ENCODE peak calls at places on chromosomes 5 and 9, in seven cellular contexts. Q, W, Y, K, T, F and R are unnamed samples. For H3K27me3 and H3K36me3, the result is how much of the 10 kb centered on the place peaks cover.

GRCh38 chr5:132505641-132506040 is 15.1 kb upstream of the IRF1 start:
- DNase-seq in Q (no peak), W (peak), Y (no peak), K (no peak), T (no peak), F (no peak), R (no peak)

GRCh38 chr5:140298183-140298601 is 4.7 kb downstream of the PFDN1 start:
- DNase-seq in Q (no peak), W (no peak), Y (no peak), K (no peak), T (no peak), F (no peak), R (no peak)

GRCh38 chr9:114465906-114466900 is 39.1 kb downstream of the WHRN start:
- DNase-seq in Q (no peak), W (no peak), Y (no peak), K (no peak), T (no peak), F (no peak), R (no peak)

GRCh38 chr5:8895599-8895998 is 650.3 kb downstream of the SEMA5A start:
- DNase-seq in Q (no peak), W (no peak), Y (no peak), K (no peak), T (no peak), F (no peak), R (no peak)

GRCh38 chr9:72980183-72980582 is 27.3 kb upstream of the ALDH1A1 start:
- DNase-seq in Q (no peak), W (no peak), Y (no peak), K (no peak), T (no peak), F (no peak), R (no peak)

GRCh38 chr9:128632486-128632885 is 24.2 kb downstream of the DYNC2I2 start:
- DNase-seq in Q (no peak), W (no peak), Y (no peak), K (no peak), T (no peak), F (no peak), R (no peak)

GRCh38 chr5:98651715-98652114 is 121.7 kb upstream of the RGMB start:
- DNase-seq in Q (no peak), W (no peak), Y (no peak), K (no peak), T (no peak), F (no peak), R (no peak)

GRCh38 chr9:14144215-14144614 is 169.7 kb downstream of the NFIB start:
- DNase-seq in Q (no peak), W (no peak), Y (no peak), K (no peak), T (no peak), F (no peak), R (no peak)

GRCh38 chr9:18890372-18890771 is 142.6 kb downstream of the SAXO1 start:
- DNase-seq in Q (no peak), W (no peak), Y (no peak), K (no peak), T (no peak), F (no peak), R (no peak)

GRCh38 chr9:71647094-71647591 is 121.2 kb downstream of the CEMIP2 start:
- DNase-seq in Q (peak), W (peak), Y (no peak), K (peak), T (no peak), F (peak), R (no peak)

GRCh38 chr9:27280249-27280648 is 16.7 kb downstream of the EQTN start:
- DNase-seq in Q (no peak), W (no peak), Y (no peak), K (no peak), T (no peak), F (no peak), R (no peak)

GRCh38 chr5:74233091-74233490 is 407.4 kb downstream of the ENC1 start:
- DNase-seq in Q (no peak), W (no peak), Y (no peak), K (no peak), T (no peak), F (no peak), R (no peak)

GRCh38 chr5:179184521-179185050 is 124.4 kb downstream of the ZNF354C start:
- DNase-seq in Q (no peak), W (no peak), Y (no peak), K (no peak), T (no peak), F (no peak), R (no peak)

GRCh38 chr9:99076483-99077171 is 28.3 kb upstream of the TGFBR1 start:
- DNase-seq in Q (peak), W (no peak), Y (peak), K (peak), T (no peak), F (no peak), R (no peak)

GRCh38 chr9:129317179-129318011 is 139.3 kb upstream of the IER5L start:
- DNase-seq in Q (peak), W (no peak), Y (no peak), K (no peak), T (peak), F (no peak), R (no peak)

GRCh38 chr5:66727630-66728029 is 131.4 kb downstream of the MAST4 start:
- DNase-seq in Q (no peak), W (no peak), Y (no peak), K (no peak), T (no peak), F (no peak), R (no peak)
- H3K27me3 ChIP-seq in Q (under half), W (under half), Y (under half), K (under half), T (under half), F (under half), R (under half)

GRCh38 chr5:28143519-28143918 is 1105.1 kb upstream of the CDH9 start:
- DNase-seq in Q (no peak), W (no peak), Y (no peak), K (no peak), T (no peak), F (no peak), R (no peak)
- H3K27ac ChIP-seq in Q (no peak), W (no peak), Y (no peak), K (no peak), T (no peak), F (no peak), R (no peak)

GRCh38 chr5:148426514-148426913 is 42.8 kb downstream of the FBXO38 start:
- DNase-seq in Q (no peak), W (no peak), Y (no peak), K (no peak), T (no peak), F (no peak), R (no peak)

GRCh38 chr5:148425808-148426207 is 42.0 kb downstream of the FBXO38 start:
- DNase-seq in Q (no peak), W (no peak), Y (no peak), K (no peak), T (no peak), F (no peak), R (no peak)

GRCh38 chr5:148416921-148417320 is 33.2 kb downstream of the FBXO38 start:
- DNase-seq in Q (no peak), W (peak), Y (no peak), K (no peak), T (no peak), F (peak), R (no peak)

GRCh38 chr5:148418511-148418910 is 34.8 kb downstream of the FBXO38 start:
- DNase-seq in Q (no peak), W (no peak), Y (no peak), K (no peak), T (no peak), F (no peak), R (no peak)

GRCh38 chr5:148421661-148422060 is 37.9 kb downstream of the FBXO38 start:
- DNase-seq in Q (no peak), W (no peak), Y (no peak), K (no peak), T (no peak), F (no peak), R (no peak)
- H3K36me3 ChIP-seq in Q (under half), W (half or more), Y (under half), K (half or more), T (half or more), F (half or more), R (half or more)

GRCh38 chr5:181037365-181037861 is 2.7 kb upstream of the BTNL9 start:
- DNase-seq in Q (no peak), W (no peak), Y (no peak), K (no peak), T (peak), F (no peak), R (no peak)
- H3K27me3 ChIP-seq in Q (under half), W (under half), Y (under half), K (under half), T (under half), F (under half), R (under half)

DNA sequence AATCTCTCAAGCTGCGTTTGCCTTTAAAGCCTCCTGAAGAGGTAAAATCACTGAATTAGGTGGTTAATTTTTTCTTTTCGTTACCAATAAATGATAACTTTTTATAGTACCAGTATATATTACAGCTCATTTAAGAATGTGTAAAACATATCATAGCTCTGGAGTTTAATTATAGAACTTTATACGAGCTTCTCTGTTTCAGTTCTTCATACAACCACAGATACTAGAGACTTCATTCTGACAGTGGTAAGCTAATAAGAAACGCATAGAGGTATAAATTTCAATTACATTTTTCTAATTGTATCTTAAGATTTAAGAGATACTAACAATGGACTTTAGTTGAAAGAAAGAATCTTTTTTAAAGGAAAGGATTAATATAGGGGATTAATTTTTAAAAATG is 73.9 kb downstream of the PBX3 start:
- DNase-seq in Q (no peak), W (no peak), Y (no peak), K (no peak), T (no peak), F (no peak), R (no peak)
- H3K27ac ChIP-seq in Q (peak), W (no peak), Y (no peak), K (no peak), T (no peak), F (peak), R (no peak)

GRCh38 chr9:110939573-110939972 is 98.7 kb downstream of the LPAR1 start:
- DNase-seq in Q (no peak), W (no peak), Y (no peak), K (no peak), T (no peak), F (no peak), R (no peak)
- H3K36me3 ChIP-seq in Q (under half), W (under half), Y (under half), K (under half), T (under half), F (under half), R (under half)

DNA sequence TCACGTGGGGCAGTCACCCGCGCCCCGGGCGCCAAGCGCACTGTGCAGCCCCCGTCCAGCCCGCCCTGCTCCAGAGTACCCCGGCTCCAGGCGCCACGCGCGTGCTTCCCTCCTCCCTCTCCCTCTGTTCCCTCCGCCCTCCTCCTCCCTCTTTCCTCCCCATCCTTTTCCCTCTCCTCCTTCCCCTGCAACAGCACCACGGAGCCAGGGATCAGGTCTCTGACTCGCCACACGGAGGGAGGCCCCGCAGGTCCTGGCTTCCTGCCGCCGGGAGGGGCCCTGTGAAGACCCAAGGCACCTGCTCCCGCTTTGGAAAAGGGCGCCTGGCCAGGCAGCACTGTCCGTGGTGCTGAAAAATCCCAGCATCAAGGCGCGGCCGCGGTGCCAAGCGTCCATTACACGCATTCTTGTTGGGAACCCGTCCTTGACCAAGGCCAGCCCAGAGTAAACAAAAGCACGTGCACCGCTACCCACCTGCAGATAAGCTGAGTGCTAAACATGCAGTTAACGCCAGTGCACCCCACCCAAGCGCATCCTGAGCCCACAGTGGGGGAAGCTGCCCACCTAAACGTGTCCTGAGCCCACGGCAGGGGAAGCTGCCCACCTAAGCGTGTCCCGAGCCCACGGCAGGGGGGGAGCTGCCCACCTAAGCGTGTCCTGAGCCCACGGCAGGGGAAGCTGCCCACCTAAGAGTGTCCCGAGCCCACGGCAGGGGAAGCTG is 21.7 kb downstream of the SLC6A18 start:
- DNase-seq in Q (no peak), W (no peak), Y (peak), K (no peak), T (peak), F (no peak), R (no peak)
- H3K27me3 ChIP-seq in Q (under half), W (half or more), Y (under half), K (under half), T (under half), F (half or more), R (half or more)

GRCh38 chr5:122258840-122259239 is 53.2 kb upstream of the SNCAIP start:
- DNase-seq in Q (no peak), W (no peak), Y (no peak), K (no peak), T (no peak), F (no peak), R (no peak)

GRCh38 chr5:122263352-122264030 is 48.5 kb upstream of the SNCAIP start:
- DNase-seq in Q (no peak), W (peak), Y (no peak), K (no peak), T (no peak), F (no peak), R (no peak)

GRCh38 chr5:122264610-122265009 is 47.4 kb upstream of the SNCAIP start:
- DNase-seq in Q (no peak), W (no peak), Y (no peak), K (no peak), T (no peak), F (no peak), R (no peak)

GRCh38 chr5:122259995-122260394 is 52.0 kb upstream of the SNCAIP start:
- DNase-seq in Q (peak), W (peak), Y (no peak), K (no peak), T (no peak), F (no peak), R (no peak)

GRCh38 chr5:122262107-122262506 is 49.9 kb upstream of the SNCAIP start:
- DNase-seq in Q (no peak), W (no peak), Y (no peak), K (no peak), T (no peak), F (no peak), R (no peak)
- H3K27ac ChIP-seq in Q (no peak), W (no peak), Y (no peak), K (no peak), T (no peak), F (no peak), R (no peak)

GRCh38 chr5:32887390-32887789 is 176.3 kb downstream of the NPR3 start:
- DNase-seq in Q (no peak), W (no peak), Y (no peak), K (no peak), T (no peak), F (no peak), R (no peak)

DNA sequence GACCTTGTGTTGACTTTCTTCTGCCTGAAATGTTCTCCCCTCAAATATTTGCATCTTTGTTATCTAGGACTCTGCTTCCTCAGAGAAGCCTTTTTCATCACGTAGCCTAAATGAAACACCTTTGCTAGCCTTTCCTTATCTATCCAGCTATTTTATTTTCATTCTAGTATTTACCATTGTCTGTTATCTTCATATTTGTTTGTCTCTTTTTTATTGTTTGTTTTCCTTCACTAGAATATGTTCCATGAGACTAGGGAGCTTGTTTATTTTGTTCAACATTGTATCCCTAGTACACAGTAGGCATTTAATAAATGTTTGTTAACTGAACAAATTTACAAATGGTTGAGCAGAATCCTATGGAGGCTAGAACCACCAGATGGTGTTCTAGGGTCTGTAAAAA is 178.0 kb downstream of the NPR3 start:
- DNase-seq in Q (no peak), W (no peak), Y (no peak), K (no peak), T (no peak), F (no peak), R (no peak)
- H3K36me3 ChIP-seq in Q (under half), W (under half), Y (under half), K (under half), T (under half), F (under half), R (under half)